ENCODE peak calls at places on chromosomes 6 and 20, in seven cellular contexts. E is fibroblast of mammary gland, V is PC-9, G is MCF 10A, T is body of pancreas, D is SK-N-SH, U is lung. C is an unnamed sample.

GRCh38 chr6:139568157-139568955 is 193.9 kb upstream of the CITED2 start:
- DNase-seq in E (no peak), V (no peak), G (no peak), T (no peak), D (no peak), U (no peak), C (no peak)

GRCh38 chr6:100504786-100505737 is 40.3 kb upstream of the SIM1 start:
- DNase-seq in E (peak; percentile 82), V (no peak), G (peak; percentile 71), T (no peak), D (no peak), U (no peak), C (peak; percentile 45)

GRCh38 chr6:20402181-20403079 is 751 bp downstream of the E2F3 start:
- DNase-seq in E (peak; percentile 47), V (no peak), G (peak; percentile 76), T (peak; percentile 41), D (peak; percentile 66), U (peak; percentile 40), C (peak; percentile 12)

GRCh38 chr20:13274311-13274965 is 53.4 kb downstream of the ISM1 start:
- DNase-seq in E (no peak), V (no peak), G (no peak), T (no peak), D (no peak), U (no peak), C (no peak)

GRCh38 chr20:1381753-1382591 is 10.9 kb downstream of the FKBP1A start:
- DNase-seq in E (no peak), V (no peak), G (no peak), T (peak; percentile 43), D (no peak), U (no peak), C (no peak)

GRCh38 chr6:28980797-28981390 is 24.2 kb downstream of the ZNF311 start:
- DNase-seq in E (peak; percentile 82), V (peak; percentile 88), G (peak; percentile 86), T (peak; percentile 58), D (peak; percentile 86), U (peak; percentile 43), C (peak; percentile 72)

GRCh38 chr6:151422981-151423380 is 28.9 kb downstream of the RMND1 start:
- DNase-seq in E (no peak), V (no peak), G (no peak), T (no peak), D (no peak), U (no peak), C (no peak)

GRCh38 chr20:36550797-36551299 is 9.5 kb downstream of the MYL9 start:
- DNase-seq in E (no peak), V (no peak), G (no peak), T (no peak), D (no peak), U (no peak), C (no peak)

GRCh38 chr6:31267504-31268371 is 4.2 kb downstream of the HLA-C start:
- DNase-seq in E (no peak), V (no peak), G (no peak), T (no peak), D (no peak), U (no peak), C (no peak)

GRCh38 chr20:53774487-53775203 is 181.0 kb upstream of the ZNF217 start:
- DNase-seq in E (peak; percentile 97), V (peak; percentile 60), G (peak; percentile 89), T (no peak), D (no peak), U (no peak), C (peak; percentile 93)

GRCh38 chr6:110664933-110665332 is 150.3 kb downstream of the CDK19 start:
- DNase-seq in E (no peak), V (no peak), G (no peak), T (no peak), D (no peak), U (no peak), C (no peak)

GRCh38 chr6:169789944-169790927 is 38.8 kb downstream of the ERMARD start:
- DNase-seq in E (peak; percentile 61), V (no peak), G (peak; percentile 68), T (peak; percentile 71), D (peak; percentile 94), U (peak; percentile 68), C (peak; percentile 61)

GRCh38 chr6:154938245-154938583 is 56.9 kb upstream of the TIAM2 start:
- DNase-seq in E (no peak), V (no peak), G (no peak), T (peak; percentile 64), D (no peak), U (peak; percentile 47), C (no peak)

GRCh38 chr6:154933181-154933827 is 61.8 kb upstream of the TIAM2 start:
- DNase-seq in E (peak; percentile 17), V (no peak), G (no peak), T (no peak), D (no peak), U (no peak), C (no peak)

GRCh38 chr6:154942770-154943169 is 52.3 kb upstream of the TIAM2 start:
- DNase-seq in E (no peak), V (no peak), G (no peak), T (no peak), D (no peak), U (no peak), C (no peak)

GRCh38 chr6:154932562-154933027 is 62.5 kb upstream of the TIAM2 start:
- DNase-seq in E (peak; percentile 95), V (peak; percentile 80), G (peak; percentile 74), T (no peak), D (peak; percentile 38), U (no peak), C (peak; percentile 54)

DNA sequence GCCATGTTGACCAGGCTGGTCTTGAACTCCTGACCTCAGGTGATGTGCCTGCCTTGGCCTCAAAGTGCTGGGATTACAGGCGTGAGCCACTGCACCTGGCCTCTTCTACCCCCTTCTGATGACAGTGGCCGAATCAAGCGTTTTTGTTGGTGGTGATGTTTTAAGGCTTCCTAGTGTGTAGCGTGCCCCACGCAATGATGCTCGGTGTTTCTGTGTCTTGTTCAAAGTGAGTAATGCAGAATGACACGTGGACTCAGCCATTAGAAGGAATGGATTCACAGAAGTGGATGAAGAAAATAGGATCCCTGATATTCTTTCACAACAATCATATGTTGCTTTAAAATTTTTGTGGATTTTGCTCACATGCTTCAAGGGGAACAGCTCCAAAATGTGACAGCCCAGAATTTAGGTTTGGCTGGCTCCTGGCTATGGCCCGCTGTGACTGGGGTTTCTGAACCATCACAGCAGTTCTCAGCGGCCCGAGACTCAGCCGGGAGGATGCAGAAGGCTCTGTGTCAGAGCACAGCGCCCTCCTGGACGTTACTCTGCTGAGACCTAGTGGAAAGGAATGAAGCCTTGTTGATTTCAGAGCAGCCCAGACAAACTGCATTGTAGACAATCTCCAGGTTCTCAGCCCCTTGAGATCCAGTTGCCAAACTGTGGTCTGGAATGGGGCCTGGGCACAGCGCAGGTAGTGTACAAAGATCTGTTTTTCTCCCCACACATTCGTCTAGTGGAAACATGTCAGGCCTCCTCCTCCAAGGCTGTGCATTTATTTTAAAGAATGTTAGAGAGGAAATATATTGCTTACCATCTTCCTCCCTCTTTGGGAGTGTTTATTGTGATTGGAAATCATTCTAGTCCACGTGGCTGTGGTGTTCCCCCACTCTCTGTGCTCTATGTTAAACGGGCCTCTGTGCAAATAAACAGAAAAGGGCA is 57.5 kb upstream of the TIAM2 start:
- DNase-seq in E (peak; percentile 17), V (no peak), G (no peak), T (no peak), D (no peak), U (no peak), C (no peak)
- TF ChIP-seq CTCF in E (no peak), V (no peak), G (no peak), T (no peak), D (no peak), U (no peak), C (no peak)

DNA sequence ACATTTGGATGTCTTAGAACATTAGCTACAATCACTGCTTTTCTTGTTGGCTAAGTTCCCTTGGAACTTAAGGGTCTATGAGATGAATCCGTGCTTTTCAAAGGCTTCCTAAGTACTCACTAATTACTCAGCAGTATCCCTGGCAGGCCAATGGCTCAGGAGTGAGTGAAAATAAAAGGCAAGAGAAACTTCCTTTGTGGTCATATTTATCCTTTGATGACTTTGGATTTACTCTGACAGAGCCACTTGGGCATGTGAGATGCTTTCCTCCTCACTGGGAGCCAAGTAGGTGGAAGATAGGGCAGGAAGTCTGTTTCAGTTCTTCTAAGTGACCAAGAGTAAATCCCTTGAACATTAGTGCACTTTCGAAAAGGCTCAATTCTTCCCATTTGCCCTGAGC is 224.3 kb upstream of the FOXA2 start:
- DNase-seq in E (no peak), V (no peak), G (no peak), T (no peak), D (no peak), U (no peak), C (no peak)
- TF ChIP-seq CTCF in E (no peak), V (no peak), G (no peak), T (no peak), D (no peak), U (no peak), C (no peak)

GRCh38 chr6:143328885-143329284 is 121.6 kb downstream of the ADAT2 start:
- DNase-seq in E (no peak), V (peak; percentile 84), G (peak; percentile 92), T (no peak), D (no peak), U (no peak), C (peak; percentile 98)

GRCh38 chr6:143325379-143326140 is 124.9 kb downstream of the ADAT2 start:
- DNase-seq in E (peak; percentile 74), V (peak; percentile 64), G (peak; percentile 77), T (no peak), D (no peak), U (no peak), C (peak; percentile 88)

GRCh38 chr6:143329323-143329722 is 121.2 kb downstream of the ADAT2 start:
- DNase-seq in E (no peak), V (peak; percentile 55), G (peak; percentile 40), T (no peak), D (no peak), U (no peak), C (peak; percentile 87)

GRCh38 chr6:143321687-143322086 is 128.8 kb downstream of the ADAT2 start:
- DNase-seq in E (no peak), V (no peak), G (no peak), T (no peak), D (no peak), U (no peak), C (no peak)

DNA sequence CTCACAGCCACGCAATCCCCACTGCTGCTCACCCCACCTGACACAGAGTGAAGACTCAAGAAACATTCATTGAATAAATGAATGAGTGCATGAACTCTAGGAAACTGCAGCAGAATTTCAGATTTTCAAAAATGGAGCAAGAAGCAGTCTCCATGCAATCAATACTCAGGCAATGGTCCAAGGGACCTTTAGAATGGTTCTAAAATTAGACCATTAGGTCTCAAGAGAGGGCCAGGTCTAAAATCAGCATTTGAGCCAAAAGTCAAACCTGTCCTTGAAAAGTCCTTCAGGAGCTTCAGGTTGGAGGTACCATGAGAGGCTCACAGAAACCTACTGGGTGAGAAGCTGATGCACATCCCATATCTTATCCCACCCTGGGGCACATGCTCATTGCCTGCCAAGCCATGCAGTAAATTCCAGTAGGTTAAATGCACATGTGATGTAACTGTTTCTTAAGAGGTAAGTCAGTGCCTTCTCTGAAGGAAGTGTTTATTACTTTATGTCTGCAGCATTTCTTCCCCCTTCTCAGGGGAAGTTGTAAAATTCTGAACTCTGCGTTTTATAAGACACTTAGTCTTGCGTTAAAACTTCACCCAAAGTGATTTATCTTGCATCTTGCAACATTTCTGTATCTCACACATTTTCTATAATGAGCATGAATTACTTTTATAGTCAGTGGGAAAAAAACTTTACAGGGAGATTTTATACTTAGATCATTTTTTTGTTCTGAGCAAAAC is 126.6 kb downstream of the ADAT2 start:
- DNase-seq in E (no peak), V (no peak), G (peak; percentile 53), T (no peak), D (no peak), U (no peak), C (peak; percentile 61)
- TF ChIP-seq CTCF in E (no peak), V (no peak), G (no peak), T (no peak), D (no peak), U (no peak), C (no peak)

GRCh38 chr20:59770270-59770669 is 163.2 kb downstream of the SYCP2 start:
- DNase-seq in E (no peak), V (peak; percentile 92), G (no peak), T (no peak), D (no peak), U (no peak), C (no peak)
- TF ChIP-seq CTCF in E (no peak), V (peak; percentile 67), G (peak; percentile 49), T (no peak), D (no peak), U (no peak), C (peak; percentile 54)